ENCODE peak calls at places on chromosomes 11 and 22, in seven cellular contexts. One of them, this sample, is unnamed.

GRCh38 chr11:130175898-130176297 is 16.3 kb downstream of the ST14 start:
- DNase-seq in HepG2: no peak
- DNase-seq in H1: no peak
- DNase-seq in K562: no peak
- DNase-seq in SK-N-SH: no peak
- DNase-seq in HCT116: no peak
- DNase-seq in GM12878: no peak
- DNase-seq in this sample: no peak

GRCh38 chr22:25134028-25134427 is 65.6 kb upstream of the CRYBB3 start:
- DNase-seq in HepG2: no peak
- DNase-seq in GM12878: no peak
- DNase-seq in H1: no peak
- DNase-seq in HCT116: no peak
- DNase-seq in SK-N-SH: peak
- DNase-seq in K562: no peak
- DNase-seq in this sample: peak

GRCh38 chr22:37904572-37905533 is 1.2 kb upstream of the MICALL1 start:
- DNase-seq in GM12878: no peak
- DNase-seq in H1: no peak
- DNase-seq in HepG2: peak
- DNase-seq in HCT116: peak
- DNase-seq in SK-N-SH: peak
- DNase-seq in K562: peak
- DNase-seq in this sample: no peak

GRCh38 chr11:2290351-2290841 is 11.3 kb downstream of the C11orf21 start:
- DNase-seq in SK-N-SH: no peak
- DNase-seq in HepG2: no peak
- DNase-seq in HCT116: no peak
- DNase-seq in GM12878: no peak
- DNase-seq in H1: no peak
- DNase-seq in K562: no peak
- DNase-seq in this sample: no peak

GRCh38 chr22:38923463-38924196 is 33.8 kb upstream of the APOBEC3A start:
- DNase-seq in SK-N-SH: peak
- DNase-seq in HepG2: peak
- DNase-seq in GM12878: no peak
- DNase-seq in K562: peak
- DNase-seq in H1: no peak
- DNase-seq in HCT116: peak
- DNase-seq in this sample: peak

GRCh38 chr11:131674051-131674755 is 303.8 kb downstream of the NTM start:
- DNase-seq in K562: peak
- DNase-seq in SK-N-SH: peak
- DNase-seq in HepG2: peak
- DNase-seq in GM12878: no peak
- DNase-seq in HCT116: peak
- DNase-seq in H1: peak
- DNase-seq in this sample: peak

GRCh38 chr22:32204856-32205722 is at the start of gene RFPL2:
- DNase-seq in H1: no peak
- DNase-seq in GM12878: no peak
- DNase-seq in HCT116: peak
- DNase-seq in K562: peak
- DNase-seq in SK-N-SH: peak
- DNase-seq in HepG2: peak
- DNase-seq in this sample: peak

GRCh38 chr11:59040607-59041006 is 45.5 kb upstream of the GLYATL1B start:
- DNase-seq in K562: no peak
- DNase-seq in GM12878: no peak
- DNase-seq in HepG2: no peak
- DNase-seq in H1: no peak
- DNase-seq in HCT116: no peak
- DNase-seq in SK-N-SH: no peak
- DNase-seq in this sample: no peak

GRCh38 chr11:134578807-134579708 is 167.0 kb upstream of the B3GAT1 start:
- DNase-seq in GM12878: no peak
- DNase-seq in HepG2: peak
- DNase-seq in SK-N-SH: peak
- DNase-seq in H1: no peak
- DNase-seq in K562: peak
- DNase-seq in HCT116: peak
- DNase-seq in this sample: peak

GRCh38 chr11:92540113-92540512 is 315.5 kb downstream of the FAT3 start:
- DNase-seq in HepG2: no peak
- DNase-seq in SK-N-SH: no peak
- DNase-seq in GM12878: no peak
- DNase-seq in HCT116: no peak
- DNase-seq in K562: no peak
- DNase-seq in H1: no peak
- DNase-seq in this sample: no peak

GRCh38 chr11:81892770-81893635 is 840.7 kb downstream of the FAM181B start:
- DNase-seq in HepG2: no peak
- DNase-seq in HCT116: no peak
- DNase-seq in K562: no peak
- DNase-seq in SK-N-SH: no peak
- DNase-seq in H1: no peak
- DNase-seq in GM12878: no peak
- DNase-seq in this sample: no peak

GRCh38 chr22:47014636-47014930 is 252.1 kb downstream of the TBC1D22A start:
- DNase-seq in GM12878: no peak
- DNase-seq in HCT116: no peak
- DNase-seq in SK-N-SH: no peak
- DNase-seq in HepG2: no peak
- DNase-seq in H1: no peak
- DNase-seq in K562: no peak
- DNase-seq in this sample: no peak

GRCh38 chr22:42442746-42443145 is 10.5 kb upstream of the NFAM1 start:
- DNase-seq in H1: no peak
- DNase-seq in HepG2: no peak
- DNase-seq in K562: no peak
- DNase-seq in GM12878: no peak
- DNase-seq in SK-N-SH: no peak
- DNase-seq in HCT116: no peak
- DNase-seq in this sample: no peak

GRCh38 chr22:46065733-46066454 is 84.4 kb upstream of the PPARA start:
- DNase-seq in GM12878: no peak
- DNase-seq in HepG2: no peak
- DNase-seq in H1: no peak
- DNase-seq in K562: no peak
- DNase-seq in HCT116: no peak
- DNase-seq in SK-N-SH: no peak
- DNase-seq in this sample: no peak

GRCh38 chr11:47204633-47204989 is 10.2 kb upstream of the DDB2 start:
- DNase-seq in K562: no peak
- DNase-seq in HepG2: no peak
- DNase-seq in SK-N-SH: no peak
- DNase-seq in GM12878: no peak
- DNase-seq in HCT116: no peak
- DNase-seq in H1: no peak
- DNase-seq in this sample: peak
- TF ChIP-seq JUND in K562: no peak
- TF ChIP-seq JUND in HepG2: no peak
- TF ChIP-seq JUND in SK-N-SH: peak
- TF ChIP-seq JUND in GM12878: no peak
- TF ChIP-seq JUND in HCT116: no peak
- TF ChIP-seq JUND in H1: no peak
- TF ChIP-seq JUND in this sample: no peak

DNA sequence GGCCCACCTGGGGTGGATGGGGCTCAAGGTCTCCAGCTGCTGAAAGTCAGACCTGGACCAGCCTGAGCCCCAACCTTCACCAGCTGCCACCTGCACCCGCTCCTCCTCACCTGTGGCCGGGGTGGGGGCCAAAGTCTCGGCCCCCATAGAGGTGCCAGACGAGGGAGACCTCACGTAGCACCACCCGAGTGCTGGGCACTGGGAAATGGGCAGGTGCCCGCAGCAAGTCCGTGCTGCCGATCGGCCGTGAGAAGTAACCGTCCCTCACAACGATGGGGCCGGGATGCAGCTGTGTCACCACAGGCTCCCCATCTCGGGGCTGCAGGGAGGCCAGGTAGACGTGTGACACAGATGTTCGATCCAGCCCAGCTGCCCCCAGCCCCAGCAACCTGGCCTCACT is 16.2 kb downstream of the ATG2A start:
- DNase-seq in HepG2: no peak
- DNase-seq in K562: no peak
- DNase-seq in GM12878: no peak
- DNase-seq in SK-N-SH: no peak
- DNase-seq in HCT116: no peak
- DNase-seq in H1: no peak
- DNase-seq in this sample: no peak
- TF ChIP-seq JUND in HepG2: no peak
- TF ChIP-seq JUND in K562: no peak
- TF ChIP-seq JUND in GM12878: no peak
- TF ChIP-seq JUND in SK-N-SH: no peak
- TF ChIP-seq JUND in HCT116: no peak
- TF ChIP-seq JUND in H1: no peak
- TF ChIP-seq JUND in this sample: no peak

DNA sequence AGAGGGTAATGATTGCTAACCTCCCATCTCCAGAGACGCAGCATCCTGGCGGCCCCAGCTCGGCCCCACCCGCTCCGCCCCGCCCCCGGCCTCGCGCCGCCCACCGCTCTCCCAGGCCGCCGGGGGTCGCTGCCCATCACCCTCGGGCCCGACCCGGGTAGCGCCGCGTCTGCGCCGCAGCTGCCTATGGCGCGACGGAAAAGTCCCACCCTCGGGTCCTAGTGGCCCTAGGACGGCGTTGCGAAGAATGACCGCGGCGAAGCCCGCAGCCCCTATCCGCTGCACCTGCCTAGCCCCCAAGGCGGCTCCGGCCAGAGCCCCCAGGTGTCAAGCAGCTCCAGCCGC is 457 bp downstream of the CPSF7 start:
- DNase-seq in HCT116: peak
- DNase-seq in K562: peak
- DNase-seq in HepG2: peak
- DNase-seq in H1: peak
- DNase-seq in GM12878: no peak
- DNase-seq in SK-N-SH: peak
- DNase-seq in this sample: peak
- TF ChIP-seq JUND in HCT116: no peak
- TF ChIP-seq JUND in K562: no peak
- TF ChIP-seq JUND in HepG2: no peak
- TF ChIP-seq JUND in H1: no peak
- TF ChIP-seq JUND in GM12878: no peak
- TF ChIP-seq JUND in SK-N-SH: no peak
- TF ChIP-seq JUND in this sample: no peak

GRCh38 chr11:60155928-60156327 is 27.0 kb downstream of the MS4A6A start:
- DNase-seq in SK-N-SH: no peak
- DNase-seq in HepG2: no peak
- DNase-seq in GM12878: no peak
- DNase-seq in HCT116: no peak
- DNase-seq in H1: no peak
- DNase-seq in K562: no peak
- DNase-seq in this sample: no peak
- TF ChIP-seq JUND in SK-N-SH: no peak
- TF ChIP-seq JUND in HepG2: no peak
- TF ChIP-seq JUND in GM12878: no peak
- TF ChIP-seq JUND in HCT116: no peak
- TF ChIP-seq JUND in H1: no peak
- TF ChIP-seq JUND in K562: no peak
- TF ChIP-seq JUND in this sample: no peak

GRCh38 chr11:33324211-33324985 is 67.2 kb downstream of the HIPK3 start:
- DNase-seq in H1: no peak
- DNase-seq in HCT116: no peak
- DNase-seq in SK-N-SH: no peak
- DNase-seq in HepG2: no peak
- DNase-seq in GM12878: no peak
- DNase-seq in K562: no peak
- DNase-seq in this sample: no peak

GRCh38 chr11:33334627-33335026 is 77.4 kb downstream of the HIPK3 start:
- DNase-seq in H1: no peak
- DNase-seq in K562: no peak
- DNase-seq in SK-N-SH: no peak
- DNase-seq in GM12878: no peak
- DNase-seq in HepG2: no peak
- DNase-seq in HCT116: no peak
- DNase-seq in this sample: no peak

GRCh38 chr11:33325456-33325855 is 68.3 kb downstream of the HIPK3 start:
- DNase-seq in GM12878: no peak
- DNase-seq in K562: no peak
- DNase-seq in SK-N-SH: no peak
- DNase-seq in H1: no peak
- DNase-seq in HepG2: no peak
- DNase-seq in HCT116: no peak
- DNase-seq in this sample: no peak

DNA sequence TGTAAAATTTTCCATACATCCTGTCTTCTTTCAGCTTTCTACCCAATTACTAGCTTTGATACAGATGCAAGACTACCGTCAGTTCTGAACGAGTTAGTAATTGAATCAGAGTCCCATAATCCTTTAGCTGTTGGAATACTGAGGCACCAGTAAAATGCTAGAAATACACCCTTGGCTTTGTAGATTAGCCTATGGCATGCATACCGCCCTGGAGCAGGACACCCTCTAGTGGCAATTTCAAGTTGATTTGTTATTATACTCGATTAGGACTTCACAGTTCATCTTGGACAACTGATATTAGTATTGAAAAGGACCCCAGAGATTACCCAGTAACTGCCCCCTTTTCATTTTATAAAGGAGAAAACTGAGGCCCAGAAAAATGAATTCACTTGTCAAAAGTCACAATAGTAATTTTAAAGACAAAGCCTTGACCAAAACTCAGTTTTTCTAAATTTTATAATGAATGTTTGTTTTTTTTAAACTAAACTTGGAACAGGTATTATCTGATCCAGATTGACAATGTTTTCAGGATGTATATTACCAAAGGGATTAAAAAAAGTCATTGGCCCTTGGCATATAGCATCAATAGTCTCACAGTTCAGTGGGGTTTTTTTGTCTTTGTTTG is 72.6 kb downstream of the HIPK3 start:
- DNase-seq in HepG2: peak
- DNase-seq in K562: peak
- DNase-seq in SK-N-SH: peak
- DNase-seq in H1: no peak
- DNase-seq in GM12878: no peak
- DNase-seq in HCT116: peak
- DNase-seq in this sample: peak
- TF ChIP-seq JUND in HepG2: no peak
- TF ChIP-seq JUND in K562: no peak
- TF ChIP-seq JUND in SK-N-SH: no peak
- TF ChIP-seq JUND in H1: no peak
- TF ChIP-seq JUND in GM12878: no peak
- TF ChIP-seq JUND in HCT116: no peak
- TF ChIP-seq JUND in this sample: no peak

DNA sequence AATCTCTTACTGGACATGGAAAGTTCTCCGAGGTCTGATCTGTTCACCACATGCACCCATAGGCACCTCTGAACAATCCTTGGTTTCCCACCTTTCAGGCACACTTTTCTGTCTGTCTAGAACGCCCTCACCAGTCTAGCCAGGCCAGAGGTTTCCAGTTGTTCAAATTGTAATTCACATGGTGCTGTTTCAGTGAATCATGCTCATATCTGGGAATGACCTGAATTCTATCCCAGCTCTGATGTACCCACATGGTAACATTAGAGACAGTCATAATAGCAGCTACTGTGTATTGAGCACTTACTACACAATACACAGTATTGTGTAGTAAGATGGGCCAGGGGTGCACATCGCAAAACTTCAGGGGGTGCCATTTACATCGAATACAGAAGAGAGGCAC is 138.2 kb downstream of the COMMD9 start:
- DNase-seq in GM12878: no peak
- DNase-seq in K562: no peak
- DNase-seq in HepG2: no peak
- DNase-seq in HCT116: no peak
- DNase-seq in SK-N-SH: no peak
- DNase-seq in H1: no peak
- DNase-seq in this sample: no peak
- TF ChIP-seq JUND in GM12878: no peak
- TF ChIP-seq JUND in K562: no peak
- TF ChIP-seq JUND in HepG2: no peak
- TF ChIP-seq JUND in HCT116: no peak
- TF ChIP-seq JUND in SK-N-SH: no peak
- TF ChIP-seq JUND in H1: no peak
- TF ChIP-seq JUND in this sample: no peak

This sample was measured in T47D.